ENCODE peak calls at places on chromosomes 3 and 15, in ten cellular contexts. J is EH; S is RPMI8226; O is activated CD4-positive, alpha-beta T cell treated with anti-CD3 and anti-CD28 coated beads, Interleukin-2, amount 50 U/mL, for 1 hour; Q is astrocyte of the spinal cord; P is heart left ventricle; G is AG04450; M is stimulated activated CD4-positive, alpha-beta T cell treated with anti-CD3 and anti-CD28 coated beads, TNF-alpha, amount 100 ng/mL, for 24 hours; E is activated naive CD4-positive, alpha-beta T cell; L is stimulated activated CD8-positive, alpha-beta memory T cell treated with anti-CD3 and anti-CD28 coated beads, Interleukin-4, amount 100 ng/mL, for 4 hours. K is an unnamed sample.

GRCh38 chr3:195075941-195076875 is 194.8 kb downstream of the XXYLT1 start:
- DNase-seq in G (no peak), S (no peak), Q (no peak), E (no peak), J (no peak), M (no peak), P (no peak), O (no peak), L (no peak), K (no peak)

GRCh38 chr15:99613887-99614642 is 48.3 kb downstream of the MEF2A start:
- DNase-seq in P (no peak), M (no peak), S (no peak), Q (peak), E (no peak), G (no peak), O (no peak), L (no peak), J (peak), K (no peak)

GRCh38 chr15:78988361-78988911 is 43.6 kb upstream of the CTSH start:
- DNase-seq in G (peak), J (peak), M (no peak), Q (peak), L (no peak), P (peak), E (no peak), S (no peak), O (no peak), K (no peak)

GRCh38 chr3:189188466-189188865 is 16.7 kb downstream of the TPRG1 start:
- DNase-seq in L (no peak), S (no peak), E (no peak), O (no peak), G (no peak), M (no peak), Q (no peak), J (no peak), P (no peak), K (no peak)

GRCh38 chr15:90598679-90599078 is 69.0 kb downstream of the CRTC3 start:
- DNase-seq in M (no peak), P (no peak), G (no peak), L (no peak), E (no peak), S (no peak), Q (no peak), O (no peak), J (no peak), K (no peak)

GRCh38 chr3:45234250-45234649 is 8.2 kb upstream of the TMEM158 start:
- DNase-seq in O (no peak), S (no peak), Q (no peak), M (no peak), G (no peak), P (no peak), E (no peak), J (no peak), L (no peak), K (no peak)

GRCh38 chr3:80519436-80519835 is 751.6 kb upstream of the ROBO1 start:
- DNase-seq in O (no peak), J (no peak), P (no peak), M (no peak), S (no peak), Q (no peak), L (no peak), E (no peak), G (no peak), K (no peak)

GRCh38 chr3:113897373-113897777 is 50.4 kb upstream of the ZDHHC23 start:
- DNase-seq in G (no peak), J (no peak), Q (no peak), O (no peak), E (no peak), S (peak), L (no peak), M (no peak), P (no peak), K (peak)

GRCh38 chr3:50212502-50212901 is 7.4 kb downstream of the SLC38A3 start:
- DNase-seq in O (no peak), E (no peak), S (peak), P (no peak), M (no peak), J (no peak), L (no peak), G (no peak), Q (no peak), K (no peak)

GRCh38 chr15:81783586-81783985 is 262.2 kb downstream of the MEX3B start:
- DNase-seq in G (no peak), O (no peak), Q (no peak), L (no peak), M (no peak), E (no peak), J (no peak), S (no peak), P (no peak), K (no peak)

GRCh38 chr3:190595212-190595795 is 81.4 kb downstream of the IL1RAP start:
- DNase-seq in O (no peak), L (no peak), P (no peak), G (no peak), Q (no peak), S (no peak), M (no peak), J (no peak), E (no peak), K (no peak)

GRCh38 chr15:48205981-48206380 is at the start of gene SLC12A1:
- DNase-seq in P (no peak), J (no peak), M (no peak), G (no peak), Q (no peak), O (no peak), E (no peak), S (no peak), L (no peak), K (no peak)

GRCh38 chr3:187986514-187986934 is 167.4 kb upstream of the LPP start:
- DNase-seq in L (peak), M (peak), O (no peak), S (no peak), G (peak), P (no peak), E (no peak), J (peak), Q (peak), K (no peak)

GRCh38 chr15:78408961-78409360 is 29.1 kb upstream of the IREB2 start:
- DNase-seq in Q (no peak), G (no peak), J (peak), P (no peak), O (no peak), M (no peak), S (no peak), L (no peak), E (no peak), K (no peak)

GRCh38 chr3:116140100-116140689 is 305.1 kb downstream of the LSAMP start:
- DNase-seq in P (no peak), L (no peak), S (peak), G (no peak), E (no peak), Q (peak), M (no peak), O (no peak), J (peak), K (peak)

GRCh38 chr3:125431912-125432587 is 56.9 kb upstream of the ZNF148 start:
- DNase-seq in G (no peak), E (no peak), J (peak), Q (no peak), L (no peak), P (no peak), O (no peak), M (no peak), S (no peak), K (no peak)

GRCh38 chr3:52891615-52892081 is 5.7 kb downstream of the STIMATE start:
- DNase-seq in P (no peak), M (no peak), G (peak), E (no peak), Q (no peak), J (peak), S (no peak), L (no peak), O (no peak), K (no peak)

GRCh38 chr3:174342941-174343431 is 516.1 kb upstream of the NAALADL2 start:
- DNase-seq in E (no peak), M (no peak), G (no peak), O (no peak), L (no peak), S (no peak), J (peak), P (no peak), Q (peak), K (no peak)

GRCh38 chr15:74418575-74419338 is 15.0 kb downstream of the SEMA7A start:
- DNase-seq in M (no peak), J (no peak), E (no peak), G (no peak), O (no peak), L (no peak), Q (no peak), P (no peak), S (no peak), K (no peak)

GRCh38 chr3:8840556-8840955 is 71.1 kb upstream of the OXTR start:
- DNase-seq in J (peak), L (no peak), E (no peak), G (peak), S (no peak), M (no peak), P (no peak), Q (peak), O (no peak), K (no peak)

GRCh38 chr15:77028451-77029165 is 33.7 kb downstream of the PSTPIP1 start:
- DNase-seq in J (no peak), L (no peak), Q (no peak), E (no peak), O (no peak), S (no peak), P (no peak), M (no peak), G (no peak), K (no peak)

GRCh38 chr3:157606392-157607197 is 103.4 kb upstream of the VEPH1 start:
- DNase-seq in E (peak), S (peak), P (peak), M (peak), O (peak), G (peak), L (peak), J (peak), Q (peak), K (no peak)

K was measured in NCI-H748 treated with DMSO at 0.1 percent for 48 hours.